ENCODE peak calls at places on chromosomes 12 and 14, in six cellular contexts. One of them, this sample, is unnamed.

GRCh38 chr14:55846852-55847471 is 267.0 kb downstream of the KTN1 start:
- DNase-seq in effector memory CD4-positive, alpha-beta T cell: no peak
- DNase-seq in tibial nerve: peak
- DNase-seq in CD4-positive, CD25-positive, alpha-beta regulatory T cell: no peak
- DNase-seq in ascending aorta: peak
- DNase-seq in neuronal stem cell: no peak
- DNase-seq in this sample: no peak

GRCh38 chr12:54352891-54353874 is 11.1 kb downstream of the GPR84 start:
- DNase-seq in effector memory CD4-positive, alpha-beta T cell: no peak
- DNase-seq in tibial nerve: no peak
- DNase-seq in CD4-positive, CD25-positive, alpha-beta regulatory T cell: no peak
- DNase-seq in ascending aorta: no peak
- DNase-seq in neuronal stem cell: peak
- DNase-seq in this sample: no peak

GRCh38 chr12:19683178-19683927 is 244.1 kb downstream of the AEBP2 start:
- DNase-seq in effector memory CD4-positive, alpha-beta T cell: no peak
- DNase-seq in tibial nerve: no peak
- DNase-seq in CD4-positive, CD25-positive, alpha-beta regulatory T cell: no peak
- DNase-seq in ascending aorta: no peak
- DNase-seq in neuronal stem cell: no peak
- DNase-seq in this sample: no peak

GRCh38 chr14:54711812-54712211 is 144.9 kb downstream of the SAMD4A start:
- DNase-seq in effector memory CD4-positive, alpha-beta T cell: no peak
- DNase-seq in tibial nerve: no peak
- DNase-seq in CD4-positive, CD25-positive, alpha-beta regulatory T cell: peak
- DNase-seq in ascending aorta: no peak
- DNase-seq in neuronal stem cell: no peak
- DNase-seq in this sample: no peak

GRCh38 chr12:9347328-9348127 is 139.3 kb upstream of the PZP start:
- DNase-seq in effector memory CD4-positive, alpha-beta T cell: no peak
- DNase-seq in tibial nerve: no peak
- DNase-seq in CD4-positive, CD25-positive, alpha-beta regulatory T cell: no peak
- DNase-seq in ascending aorta: no peak
- DNase-seq in neuronal stem cell: no peak
- DNase-seq in this sample: no peak

GRCh38 chr12:51011960-51012359 is 14.2 kb downstream of the SLC11A2 start:
- DNase-seq in effector memory CD4-positive, alpha-beta T cell: no peak
- DNase-seq in tibial nerve: no peak
- DNase-seq in CD4-positive, CD25-positive, alpha-beta regulatory T cell: no peak
- DNase-seq in ascending aorta: no peak
- DNase-seq in neuronal stem cell: no peak
- DNase-seq in this sample: no peak

GRCh38 chr14:31567651-31568050 is 6.4 kb downstream of the NUBPL start:
- DNase-seq in effector memory CD4-positive, alpha-beta T cell: no peak
- DNase-seq in tibial nerve: no peak
- DNase-seq in CD4-positive, CD25-positive, alpha-beta regulatory T cell: no peak
- DNase-seq in ascending aorta: no peak
- DNase-seq in neuronal stem cell: no peak
- DNase-seq in this sample: no peak

GRCh38 chr14:58712357-58712756 is 74.6 kb downstream of the DACT1 start:
- DNase-seq in effector memory CD4-positive, alpha-beta T cell: no peak
- DNase-seq in tibial nerve: no peak
- DNase-seq in CD4-positive, CD25-positive, alpha-beta regulatory T cell: no peak
- DNase-seq in ascending aorta: no peak
- DNase-seq in neuronal stem cell: no peak
- DNase-seq in this sample: no peak

GRCh38 chr14:100440758-100441203 is 117.6 kb downstream of the SLC25A47 start:
- DNase-seq in effector memory CD4-positive, alpha-beta T cell: no peak
- DNase-seq in tibial nerve: no peak
- DNase-seq in CD4-positive, CD25-positive, alpha-beta regulatory T cell: no peak
- DNase-seq in ascending aorta: no peak
- DNase-seq in neuronal stem cell: no peak
- DNase-seq in this sample: no peak

GRCh38 chr14:100738704-100739131 is 12.0 kb downstream of the DLK1 start:
- DNase-seq in effector memory CD4-positive, alpha-beta T cell: no peak
- DNase-seq in tibial nerve: no peak
- DNase-seq in CD4-positive, CD25-positive, alpha-beta regulatory T cell: no peak
- DNase-seq in ascending aorta: peak
- DNase-seq in neuronal stem cell: no peak
- DNase-seq in this sample: peak

GRCh38 chr12:129903092-129903945 is 506 bp downstream of the TMEM132D start:
- DNase-seq in effector memory CD4-positive, alpha-beta T cell: no peak
- DNase-seq in tibial nerve: no peak
- DNase-seq in CD4-positive, CD25-positive, alpha-beta regulatory T cell: no peak
- DNase-seq in ascending aorta: no peak
- DNase-seq in neuronal stem cell: peak
- DNase-seq in this sample: no peak

GRCh38 chr12:117596968-117597367 is 235.5 kb upstream of the NOS1 start:
- DNase-seq in effector memory CD4-positive, alpha-beta T cell: no peak
- DNase-seq in tibial nerve: no peak
- DNase-seq in CD4-positive, CD25-positive, alpha-beta regulatory T cell: no peak
- DNase-seq in ascending aorta: no peak
- DNase-seq in neuronal stem cell: no peak
- DNase-seq in this sample: no peak

GRCh38 chr14:105010891-105011291 is 10.0 kb downstream of the CDCA4 start:
- DNase-seq in effector memory CD4-positive, alpha-beta T cell: no peak
- DNase-seq in tibial nerve: no peak
- DNase-seq in CD4-positive, CD25-positive, alpha-beta regulatory T cell: no peak
- DNase-seq in ascending aorta: no peak
- DNase-seq in neuronal stem cell: no peak
- DNase-seq in this sample: no peak

GRCh38 chr12:69514111-69514510 is 43.9 kb downstream of the FRS2 start:
- DNase-seq in effector memory CD4-positive, alpha-beta T cell: no peak
- DNase-seq in tibial nerve: no peak
- DNase-seq in CD4-positive, CD25-positive, alpha-beta regulatory T cell: no peak
- DNase-seq in ascending aorta: no peak
- DNase-seq in neuronal stem cell: no peak
- DNase-seq in this sample: no peak

GRCh38 chr14:34051966-34052657 is 101.2 kb upstream of the EGLN3 start:
- DNase-seq in effector memory CD4-positive, alpha-beta T cell: no peak
- DNase-seq in tibial nerve: no peak
- DNase-seq in CD4-positive, CD25-positive, alpha-beta regulatory T cell: peak
- DNase-seq in ascending aorta: no peak
- DNase-seq in neuronal stem cell: no peak
- DNase-seq in this sample: no peak

GRCh38 chr14:100530270-100531072 is 56.7 kb downstream of the BEGAIN start:
- DNase-seq in effector memory CD4-positive, alpha-beta T cell: no peak
- DNase-seq in tibial nerve: peak
- DNase-seq in CD4-positive, CD25-positive, alpha-beta regulatory T cell: no peak
- DNase-seq in ascending aorta: no peak
- DNase-seq in neuronal stem cell: no peak
- DNase-seq in this sample: no peak

GRCh38 chr12:112354399-112354798 is 27.8 kb downstream of the HECTD4 start:
- DNase-seq in effector memory CD4-positive, alpha-beta T cell: no peak
- DNase-seq in tibial nerve: no peak
- DNase-seq in CD4-positive, CD25-positive, alpha-beta regulatory T cell: no peak
- DNase-seq in ascending aorta: no peak
- DNase-seq in neuronal stem cell: no peak
- DNase-seq in this sample: no peak

GRCh38 chr12:105721051-105721825 is 390.7 kb downstream of the C12orf75 start:
- DNase-seq in effector memory CD4-positive, alpha-beta T cell: no peak
- DNase-seq in tibial nerve: no peak
- DNase-seq in CD4-positive, CD25-positive, alpha-beta regulatory T cell: no peak
- DNase-seq in ascending aorta: no peak
- DNase-seq in neuronal stem cell: no peak
- DNase-seq in this sample: no peak

GRCh38 chr12:75183967-75184366 is 25.7 kb downstream of the KCNC2 start:
- DNase-seq in effector memory CD4-positive, alpha-beta T cell: no peak
- DNase-seq in tibial nerve: no peak
- DNase-seq in CD4-positive, CD25-positive, alpha-beta regulatory T cell: no peak
- DNase-seq in ascending aorta: no peak
- DNase-seq in neuronal stem cell: no peak
- DNase-seq in this sample: no peak

GRCh38 chr12:106195638-106196037 is 52.2 kb downstream of the CKAP4 start:
- DNase-seq in effector memory CD4-positive, alpha-beta T cell: no peak
- DNase-seq in tibial nerve: peak
- DNase-seq in CD4-positive, CD25-positive, alpha-beta regulatory T cell: no peak
- DNase-seq in ascending aorta: peak
- DNase-seq in neuronal stem cell: no peak
- DNase-seq in this sample: peak

GRCh38 chr12:52508211-52508610 is 12.0 kb downstream of the KRT5 start:
- DNase-seq in effector memory CD4-positive, alpha-beta T cell: no peak
- DNase-seq in tibial nerve: no peak
- DNase-seq in CD4-positive, CD25-positive, alpha-beta regulatory T cell: no peak
- DNase-seq in ascending aorta: no peak
- DNase-seq in neuronal stem cell: no peak
- DNase-seq in this sample: no peak

GRCh38 chr12:110370732-110371141 is 32.8 kb downstream of the ANAPC7 start:
- DNase-seq in effector memory CD4-positive, alpha-beta T cell: no peak
- DNase-seq in tibial nerve: no peak
- DNase-seq in CD4-positive, CD25-positive, alpha-beta regulatory T cell: no peak
- DNase-seq in ascending aorta: no peak
- DNase-seq in neuronal stem cell: no peak
- DNase-seq in this sample: no peak

GRCh38 chr12:113149361-113150150 is at the start of gene CFAP73:
- DNase-seq in effector memory CD4-positive, alpha-beta T cell: no peak
- DNase-seq in tibial nerve: no peak
- DNase-seq in CD4-positive, CD25-positive, alpha-beta regulatory T cell: no peak
- DNase-seq in ascending aorta: no peak
- DNase-seq in neuronal stem cell: peak
- DNase-seq in this sample: peak

GRCh38 chr12:125683748-125684381 is 618.6 kb downstream of the AACS start:
- DNase-seq in effector memory CD4-positive, alpha-beta T cell: no peak
- DNase-seq in tibial nerve: no peak
- DNase-seq in CD4-positive, CD25-positive, alpha-beta regulatory T cell: peak
- DNase-seq in ascending aorta: no peak
- DNase-seq in neuronal stem cell: peak
- DNase-seq in this sample: no peak

GRCh38 chr14:24430682-24431568 is 1.2 kb downstream of the KHNYN start:
- DNase-seq in effector memory CD4-positive, alpha-beta T cell: peak
- DNase-seq in tibial nerve: no peak
- DNase-seq in CD4-positive, CD25-positive, alpha-beta regulatory T cell: peak
- DNase-seq in ascending aorta: peak
- DNase-seq in neuronal stem cell: no peak
- DNase-seq in this sample: no peak

GRCh38 chr12:109160433-109160832 is 44.0 kb downstream of the ACACB start:
- DNase-seq in effector memory CD4-positive, alpha-beta T cell: no peak
- DNase-seq in tibial nerve: no peak
- DNase-seq in CD4-positive, CD25-positive, alpha-beta regulatory T cell: no peak
- DNase-seq in ascending aorta: no peak
- DNase-seq in neuronal stem cell: no peak
- DNase-seq in this sample: no peak

GRCh38 chr12:9064815-9065606 is 50.7 kb downstream of the A2M start:
- DNase-seq in effector memory CD4-positive, alpha-beta T cell: no peak
- DNase-seq in tibial nerve: peak
- DNase-seq in CD4-positive, CD25-positive, alpha-beta regulatory T cell: no peak
- DNase-seq in ascending aorta: peak
- DNase-seq in neuronal stem cell: peak
- DNase-seq in this sample: peak

GRCh38 chr14:102316048-102316745 is 3.3 kb upstream of the ZNF839 start:
- DNase-seq in effector memory CD4-positive, alpha-beta T cell: no peak
- DNase-seq in tibial nerve: no peak
- DNase-seq in CD4-positive, CD25-positive, alpha-beta regulatory T cell: peak
- DNase-seq in ascending aorta: peak
- DNase-seq in neuronal stem cell: no peak
- DNase-seq in this sample: no peak

GRCh38 chr14:106436310-106436905 is 910.0 kb downstream of the TMEM121 start:
- DNase-seq in effector memory CD4-positive, alpha-beta T cell: peak
- DNase-seq in tibial nerve: no peak
- DNase-seq in CD4-positive, CD25-positive, alpha-beta regulatory T cell: peak
- DNase-seq in ascending aorta: no peak
- DNase-seq in neuronal stem cell: no peak
- DNase-seq in this sample: no peak

GRCh38 chr12:49505672-49506071 is 33.2 kb upstream of the KCNH3 start:
- DNase-seq in effector memory CD4-positive, alpha-beta T cell: no peak
- DNase-seq in tibial nerve: no peak
- DNase-seq in CD4-positive, CD25-positive, alpha-beta regulatory T cell: no peak
- DNase-seq in ascending aorta: no peak
- DNase-seq in neuronal stem cell: no peak
- DNase-seq in this sample: no peak
- H3K27ac ChIP-seq in effector memory CD4-positive, alpha-beta T cell: no peak
- H3K27ac ChIP-seq in tibial nerve: no peak
- H3K27ac ChIP-seq in CD4-positive, CD25-positive, alpha-beta regulatory T cell: no peak
- H3K27ac ChIP-seq in ascending aorta: no peak
- H3K27ac ChIP-seq in neuronal stem cell: no peak
- H3K27ac ChIP-seq in this sample: no peak

DNA sequence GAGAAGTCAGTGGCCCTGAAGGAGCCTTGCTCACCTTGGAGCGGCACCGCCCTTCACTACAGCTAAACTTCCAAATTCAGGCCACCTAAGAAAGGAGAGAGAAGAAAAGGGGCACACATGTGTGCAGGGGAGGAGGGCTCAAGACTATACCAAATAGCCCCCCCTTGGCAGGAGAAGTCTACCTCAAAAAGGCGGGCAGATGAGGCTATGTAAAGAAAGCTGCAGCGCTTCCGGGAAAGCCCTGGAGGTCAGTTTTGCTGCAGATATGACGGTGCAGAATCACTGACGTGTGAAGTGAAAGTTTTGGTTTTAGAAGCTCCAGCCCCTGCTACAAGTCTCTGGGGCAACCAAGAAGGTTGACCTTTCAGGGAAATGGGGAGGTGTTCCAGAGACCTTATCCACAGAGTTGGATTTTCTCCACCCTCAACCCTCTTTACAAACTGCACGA is 48.2 kb upstream of the PNMA1 start:
- DNase-seq in effector memory CD4-positive, alpha-beta T cell: no peak
- DNase-seq in tibial nerve: no peak
- DNase-seq in CD4-positive, CD25-positive, alpha-beta regulatory T cell: peak
- DNase-seq in ascending aorta: no peak
- DNase-seq in neuronal stem cell: no peak
- DNase-seq in this sample: no peak
- H3K4me3 ChIP-seq in effector memory CD4-positive, alpha-beta T cell: peak
- H3K4me3 ChIP-seq in tibial nerve: no peak
- H3K4me3 ChIP-seq in CD4-positive, CD25-positive, alpha-beta regulatory T cell: peak
- H3K4me3 ChIP-seq in ascending aorta: no peak
- H3K4me3 ChIP-seq in neuronal stem cell: no peak
- H3K4me3 ChIP-seq in this sample: no peak

GRCh38 chr12:55824726-55825125 is 4.7 kb downstream of the DNAJC14 start:
- DNase-seq in effector memory CD4-positive, alpha-beta T cell: no peak
- DNase-seq in tibial nerve: no peak
- DNase-seq in CD4-positive, CD25-positive, alpha-beta regulatory T cell: peak
- DNase-seq in ascending aorta: peak
- DNase-seq in neuronal stem cell: no peak
- DNase-seq in this sample: no peak
- H3K27ac ChIP-seq in effector memory CD4-positive, alpha-beta T cell: no peak
- H3K27ac ChIP-seq in tibial nerve: no peak
- H3K27ac ChIP-seq in CD4-positive, CD25-positive, alpha-beta regulatory T cell: peak
- H3K27ac ChIP-seq in ascending aorta: no peak
- H3K27ac ChIP-seq in neuronal stem cell: no peak
- H3K27ac ChIP-seq in this sample: no peak

DNA sequence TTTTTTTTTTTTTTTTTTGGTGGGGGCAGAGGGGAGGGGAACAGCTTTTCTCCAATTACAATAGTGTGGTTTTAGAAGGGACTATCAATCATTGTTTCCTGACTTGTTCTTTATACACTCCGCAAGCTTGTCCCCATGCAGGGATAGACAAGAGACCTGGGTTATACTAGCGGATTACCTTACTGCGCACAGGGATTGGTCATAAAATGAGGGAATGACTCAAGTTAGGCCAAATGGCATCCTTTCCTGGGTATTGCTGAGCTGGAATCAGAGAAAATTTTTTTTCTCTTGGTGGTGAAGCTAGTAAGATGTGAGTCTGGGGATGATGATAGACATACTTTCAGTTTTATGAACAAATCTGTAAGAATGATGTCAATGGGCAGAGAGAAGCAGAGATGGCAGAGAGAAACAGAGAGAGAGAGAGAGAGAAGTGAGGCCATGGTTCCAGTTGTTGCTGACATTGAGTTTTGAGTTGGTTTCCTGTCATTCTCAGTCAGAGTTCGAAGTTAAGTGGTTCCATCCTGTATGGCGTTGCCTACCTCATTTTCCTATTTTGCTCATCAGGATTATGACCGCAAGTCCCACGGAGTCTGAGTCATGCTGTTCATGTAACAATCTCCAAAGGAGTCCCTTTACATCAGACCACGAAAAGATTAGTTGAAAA is 59.1 kb upstream of the OTOGL start:
- DNase-seq in effector memory CD4-positive, alpha-beta T cell: no peak
- DNase-seq in tibial nerve: no peak
- DNase-seq in CD4-positive, CD25-positive, alpha-beta regulatory T cell: peak
- DNase-seq in ascending aorta: no peak
- DNase-seq in neuronal stem cell: no peak
- DNase-seq in this sample: no peak
- H3K4me3 ChIP-seq in effector memory CD4-positive, alpha-beta T cell: no peak
- H3K4me3 ChIP-seq in tibial nerve: no peak
- H3K4me3 ChIP-seq in CD4-positive, CD25-positive, alpha-beta regulatory T cell: no peak
- H3K4me3 ChIP-seq in ascending aorta: no peak
- H3K4me3 ChIP-seq in neuronal stem cell: no peak
- H3K4me3 ChIP-seq in this sample: no peak